ENCODE peak calls at places on chromosomes 12 and 14, in four cellular contexts. A, P, L and T are unnamed samples.

GRCh38 chr12:25189656-25190055 is 5.3 kb downstream of the DNAI7 start:
- DNase-seq in A (no peak), P (no peak), L (no peak), T (no peak)

GRCh38 chr14:86665975-86666374 is 1136.0 kb downstream of the FLRT2 start:
- DNase-seq in A (no peak), P (no peak), L (no peak), T (no peak)

GRCh38 chr14:47150267-47150666 is 498.7 kb upstream of the RPL10L start:
- DNase-seq in A (no peak), P (no peak), L (no peak), T (no peak)

GRCh38 chr14:93476305-93476704 is 45.6 kb downstream of the UNC79 start:
- DNase-seq in A (no peak), P (no peak), L (no peak), T (no peak)

GRCh38 chr14:71290960-71291466 is 383.8 kb downstream of the PCNX1 start:
- DNase-seq in A (peak), P (peak), L (peak), T (peak)

GRCh38 chr12:71392521-71393145 is 47.0 kb upstream of the LGR5 start:
- DNase-seq in A (peak), P (peak), L (peak), T (peak)

GRCh38 chr12:105920161-105920684 is 218.5 kb downstream of the NUAK1 start:
- DNase-seq in A (no peak), P (no peak), L (no peak), T (no peak)

GRCh38 chr12:65787056-65787855 is 37.0 kb upstream of the HMGA2 start:
- DNase-seq in A (no peak), P (no peak), L (no peak), T (no peak)

GRCh38 chr12:49264466-49264872 is 413 bp upstream of the TUBA1C start:
- DNase-seq in A (peak), P (no peak), L (peak), T (peak)

GRCh38 chr12:96211989-96212388 is 17.8 kb downstream of the ELK3 start:
- DNase-seq in A (no peak), P (no peak), L (no peak), T (no peak)

GRCh38 chr14:45790293-45790692 is 537.3 kb upstream of the MIS18BP1 start:
- DNase-seq in A (no peak), P (no peak), L (no peak), T (no peak)

GRCh38 chr14:67806228-67806627 is 10.2 kb downstream of the ZFYVE26 start:
- DNase-seq in A (no peak), P (no peak), L (peak), T (no peak)

GRCh38 chr14:32666310-32666709 is 272.4 kb upstream of the NPAS3 start:
- DNase-seq in A (no peak), P (no peak), L (no peak), T (no peak)

GRCh38 chr12:108390495-108391203 is 51.5 kb upstream of the CMKLR1 start:
- DNase-seq in A (no peak), P (no peak), L (no peak), T (no peak)

GRCh38 chr14:51401272-51401671 is 161.2 kb downstream of the TMX1 start:
- DNase-seq in A (no peak), P (peak), L (no peak), T (no peak)

GRCh38 chr12:14841761-14842160 is 1.6 kb downstream of the ART4 start:
- DNase-seq in A (no peak), P (peak), L (peak), T (peak)

GRCh38 chr12:15334225-15334624 is 11.9 kb downstream of the PTPRO start:
- DNase-seq in A (no peak), P (no peak), L (no peak), T (no peak)

GRCh38 chr12:117045175-117045997 is 53.8 kb downstream of the TESC start:
- DNase-seq in A (no peak), P (no peak), L (no peak), T (no peak)

GRCh38 chr12:116544656-116545055 is 14.5 kb upstream of the MAP1LC3B2 start:
- DNase-seq in A (no peak), P (no peak), L (no peak), T (no peak)

GRCh38 chr14:97412933-97413574 is 615.9 kb downstream of the VRK1 start:
- DNase-seq in A (no peak), P (no peak), L (no peak), T (no peak)